ENCODE peak calls at places on chromosomes 1 and 21, in seven cellular contexts. N is C1 segment of cervical spinal cord; E is thoracic aorta; Z is B cell; X is AG08396; G is pancreas; I is activated CD8-positive, alpha-beta memory T cell treated with anti-CD3 and anti-CD28 coated beads for 4 hours. R is an unnamed sample.
A peak's percentile ranks its signal among the peaks of the same experiment; 100 is the strongest.

GRCh38 chr1:208437416-208437815 is 193.2 kb upstream of the PLXNA2 start:
- DNase-seq in N (no peak), E (no peak), Z (no peak), X (peak; percentile 8), G (no peak), I (no peak), R (peak; percentile 3)

GRCh38 chr1:107139833-107140702 is 771 bp upstream of the NTNG1 start:
- DNase-seq in N (no peak), E (no peak), Z (peak; percentile 52), X (peak; percentile 17), G (peak; percentile 61), I (no peak), R (no peak)

GRCh38 chr21:16345757-16346156 is 616.0 kb downstream of the USP25 start:
- DNase-seq in N (no peak), E (no peak), Z (no peak), X (no peak), G (no peak), I (no peak), R (no peak)

GRCh38 chr1:80059940-80060339 is 1053.4 kb upstream of the ADGRL4 start:
- DNase-seq in N (no peak), E (no peak), Z (peak; percentile 1), X (no peak), G (no peak), I (no peak), R (no peak)

GRCh38 chr1:63601061-63601460 is 7.8 kb downstream of the PGM1 start:
- DNase-seq in N (no peak), E (no peak), Z (no peak), X (no peak), G (no peak), I (no peak), R (no peak)

GRCh38 chr1:242605521-242605920 is 81.0 kb upstream of the PLD5 start:
- DNase-seq in N (no peak), E (no peak), Z (no peak), X (no peak), G (no peak), I (no peak), R (no peak)

GRCh38 chr1:220592714-220593113 is 64.8 kb downstream of the MARK1 start:
- DNase-seq in N (no peak), E (no peak), Z (no peak), X (no peak), G (no peak), I (no peak), R (no peak)

GRCh38 chr1:110229348-110230001 is 19.4 kb downstream of the KCNC4 start:
- DNase-seq in N (no peak), E (no peak), Z (no peak), X (no peak), G (no peak), I (no peak), R (no peak)

GRCh38 chr1:85413169-85413568 is 51.8 kb downstream of the DDAH1 start:
- DNase-seq in N (no peak), E (no peak), Z (no peak), X (peak; percentile 10), G (no peak), I (no peak), R (no peak)

GRCh38 chr1:247966520-247967204 is 1.6 kb downstream of the OR2AK2 start:
- DNase-seq in N (no peak), E (no peak), Z (peak; percentile 49), X (no peak), G (no peak), I (no peak), R (no peak)

GRCh38 chr21:31420354-31420753 is 76.3 kb upstream of the TIAM1 start:
- DNase-seq in N (no peak), E (no peak), Z (no peak), X (no peak), G (no peak), I (no peak), R (no peak)

GRCh38 chr1:221698579-221699349 is 43.1 kb downstream of the DUSP10 start:
- DNase-seq in N (no peak), E (no peak), Z (no peak), X (no peak), G (no peak), I (no peak), R (no peak)

GRCh38 chr1:95197616-95198252 is 36.3 kb upstream of the RWDD3 start:
- DNase-seq in N (no peak), E (no peak), Z (no peak), X (peak; percentile 14), G (no peak), I (no peak), R (no peak)

GRCh38 chr1:66084442-66084841 is 291.7 kb downstream of the PDE4B start:
- DNase-seq in N (no peak), E (no peak), Z (no peak), X (no peak), G (no peak), I (no peak), R (no peak)

GRCh38 chr1:116516631-116517030 is 54.2 kb downstream of the CD58 start:
- DNase-seq in N (no peak), E (no peak), Z (no peak), X (no peak), G (no peak), I (no peak), R (no peak)

GRCh38 chr1:176119549-176119948 is 87.5 kb downstream of the COP1 start:
- DNase-seq in N (no peak), E (no peak), Z (no peak), X (no peak), G (no peak), I (no peak), R (no peak)

GRCh38 chr1:1202831-1203560 is 3.4 kb downstream of the TNFRSF18 start:
- DNase-seq in N (no peak), E (no peak), Z (peak; percentile 44), X (no peak), G (peak; percentile 56), I (no peak), R (no peak)

GRCh38 chr1:19074361-19074901 is 118.0 kb upstream of the IFFO2 start:
- DNase-seq in N (no peak), E (no peak), Z (no peak), X (no peak), G (no peak), I (peak; percentile 7), R (no peak)

GRCh38 chr1:85259866-85260345 is 444 bp upstream of the C1orf52 start:
- DNase-seq in N (no peak), E (no peak), Z (no peak), X (peak; percentile 23), G (no peak), I (no peak), R (no peak)

GRCh38 chr1:151773698-151774097 is 10.4 kb upstream of the MRPL9 start:
- DNase-seq in N (no peak), E (no peak), Z (no peak), X (peak; percentile 29), G (no peak), I (no peak), R (no peak)

GRCh38 chr1:44826375-44827196 is 16.5 kb downstream of the PTCH2 start:
- DNase-seq in N (no peak), E (no peak), Z (no peak), X (no peak), G (no peak), I (no peak), R (no peak)

GRCh38 chr1:2940178-2940577 is 81.1 kb upstream of the ACTRT2 start:
- DNase-seq in N (no peak), E (no peak), Z (no peak), X (no peak), G (no peak), I (no peak), R (no peak)

GRCh38 chr1:40785446-40785845 is 1.9 kb downstream of the KCNQ4 start:
- DNase-seq in N (no peak), E (no peak), Z (no peak), X (no peak), G (no peak), I (no peak), R (no peak)

GRCh38 chr1:53500184-53501064 is 41.2 kb downstream of the DMRTB1 start:
- DNase-seq in N (no peak), E (no peak), Z (no peak), X (no peak), G (peak; percentile 46), I (no peak), R (no peak)

GRCh38 chr1:156444407-156445001 is 56.1 kb downstream of the MEF2D start:
- DNase-seq in N (no peak), E (no peak), Z (peak; percentile 52), X (no peak), G (no peak), I (no peak), R (no peak)

GRCh38 chr1:235253219-235253640 is 74.7 kb downstream of the ARID4B start:
- DNase-seq in N (no peak), E (no peak), Z (peak; percentile 68), X (peak; percentile 33), G (no peak), I (peak; percentile 28), R (no peak)

GRCh38 chr1:91783423-91784162 is 102.4 kb downstream of the TGFBR3 start:
- DNase-seq in N (no peak), E (no peak), Z (no peak), X (no peak), G (no peak), I (no peak), R (no peak)

GRCh38 chr1:19514391-19514831 is 29.1 kb upstream of the CAPZB start:
- DNase-seq in N (no peak), E (no peak), Z (no peak), X (peak; percentile 41), G (no peak), I (no peak), R (no peak)

GRCh38 chr1:23126801-23127200 is 41.9 kb downstream of the LUZP1 start:
- DNase-seq in N (no peak), E (no peak), Z (no peak), X (peak; percentile 28), G (no peak), I (no peak), R (no peak)

GRCh38 chr1:58586296-58586695 is 9.2 kb upstream of the TACSTD2 start:
- DNase-seq in N (no peak), E (no peak), Z (no peak), X (no peak), G (no peak), I (no peak), R (no peak)

GRCh38 chr1:101065575-101065974 is 40.0 kb upstream of the DPH5 start:
- DNase-seq in N (no peak), E (no peak), Z (no peak), X (no peak), G (no peak), I (no peak), R (no peak)

R was measured in SW 1271.